ENCODE peak calls at places on chromosomes 3 and 15, in seven cellular contexts. U, C, Z, J, R, D and O are unnamed samples.

GRCh38 chr3:172622916-172623700 is 87.8 kb downstream of the NCEH1 start:
- DNase-seq in J (peak; percentile 44), R (peak; percentile 41), U (no peak), D (peak; percentile 87), Z (no peak), C (peak; percentile 41), O (peak; percentile 60)

GRCh38 chr3:185717121-185717520 is 107.7 kb downstream of the IGF2BP2 start:
- DNase-seq in U (no peak), C (no peak), J (no peak), Z (no peak), D (no peak), R (no peak), O (peak; percentile 80)

GRCh38 chr3:89405145-89405544 is 297.7 kb downstream of the EPHA3 start:
- DNase-seq in C (no peak), J (no peak), Z (no peak), D (no peak), U (peak; percentile 29), R (no peak), O (no peak)

GRCh38 chr3:188839187-188839695 is 332.5 kb upstream of the TPRG1 start:
- DNase-seq in J (peak; percentile 68), C (no peak), D (no peak), U (no peak), Z (no peak), R (no peak), O (no peak)

GRCh38 chr15:79922512-79923067 is 25.8 kb upstream of the MTHFS start:
- DNase-seq in J (no peak), R (no peak), Z (no peak), C (no peak), U (peak; percentile 66), D (peak; percentile 26), O (peak; percentile 18)

GRCh38 chr15:55253580-55253979 is 36.0 kb downstream of the RAB27A start:
- DNase-seq in U (no peak), C (no peak), J (no peak), D (peak; percentile 37), Z (no peak), R (no peak), O (peak; percentile 78)

GRCh38 chr15:70795311-70795665 is 31.9 kb upstream of the UACA start:
- DNase-seq in R (no peak), J (peak; percentile 85), U (no peak), D (peak; percentile 80), Z (no peak), C (no peak), O (peak; percentile 66)

GRCh38 chr15:52529289-52529929 is 729 bp upstream of the MYO5A start:
- DNase-seq in Z (no peak), U (peak; percentile 48), J (peak; percentile 15), R (peak; percentile 30), C (no peak), D (no peak), O (no peak)

GRCh38 chr15:94206463-94207167 is 24.7 kb upstream of the MCTP2 start:
- DNase-seq in D (no peak), R (no peak), U (no peak), Z (no peak), J (no peak), C (no peak), O (peak; percentile 92)

GRCh38 chr3:30693470-30694120 is 87.2 kb downstream of the TGFBR2 start:
- DNase-seq in Z (no peak), D (peak; percentile 49), C (peak; percentile 55), R (peak; percentile 52), U (peak; percentile 56), J (peak; percentile 77), O (peak; percentile 36)

GRCh38 chr3:134445631-134446030 is 40.2 kb downstream of the ANAPC13 start:
- DNase-seq in U (no peak), D (peak; percentile 45), R (no peak), C (no peak), Z (no peak), J (no peak), O (peak; percentile 28)

GRCh38 chr3:150798122-150798618 is 35.2 kb upstream of the SIAH2 start:
- DNase-seq in D (no peak), R (no peak), Z (no peak), U (peak; percentile 38), J (peak; percentile 12), C (no peak), O (no peak)

GRCh38 chr3:30321065-30321464 is 285.3 kb upstream of the TGFBR2 start:
- DNase-seq in J (no peak), Z (no peak), R (no peak), C (no peak), D (no peak), U (no peak), O (no peak)

GRCh38 chr15:71153823-71154524 is 38.7 kb downstream of the THSD4 start:
- DNase-seq in U (no peak), Z (no peak), J (no peak), R (no peak), C (no peak), D (no peak), O (peak; percentile 85)

GRCh38 chr15:77481670-77482069 is 61.0 kb downstream of the HMG20A start:
- DNase-seq in D (no peak), R (no peak), C (no peak), Z (no peak), U (no peak), J (no peak), O (no peak)

GRCh38 chr15:29558261-29558660 is 264.0 kb downstream of the TJP1 start:
- DNase-seq in Z (no peak), J (no peak), R (no peak), D (no peak), U (no peak), C (no peak), O (no peak)

DNA sequence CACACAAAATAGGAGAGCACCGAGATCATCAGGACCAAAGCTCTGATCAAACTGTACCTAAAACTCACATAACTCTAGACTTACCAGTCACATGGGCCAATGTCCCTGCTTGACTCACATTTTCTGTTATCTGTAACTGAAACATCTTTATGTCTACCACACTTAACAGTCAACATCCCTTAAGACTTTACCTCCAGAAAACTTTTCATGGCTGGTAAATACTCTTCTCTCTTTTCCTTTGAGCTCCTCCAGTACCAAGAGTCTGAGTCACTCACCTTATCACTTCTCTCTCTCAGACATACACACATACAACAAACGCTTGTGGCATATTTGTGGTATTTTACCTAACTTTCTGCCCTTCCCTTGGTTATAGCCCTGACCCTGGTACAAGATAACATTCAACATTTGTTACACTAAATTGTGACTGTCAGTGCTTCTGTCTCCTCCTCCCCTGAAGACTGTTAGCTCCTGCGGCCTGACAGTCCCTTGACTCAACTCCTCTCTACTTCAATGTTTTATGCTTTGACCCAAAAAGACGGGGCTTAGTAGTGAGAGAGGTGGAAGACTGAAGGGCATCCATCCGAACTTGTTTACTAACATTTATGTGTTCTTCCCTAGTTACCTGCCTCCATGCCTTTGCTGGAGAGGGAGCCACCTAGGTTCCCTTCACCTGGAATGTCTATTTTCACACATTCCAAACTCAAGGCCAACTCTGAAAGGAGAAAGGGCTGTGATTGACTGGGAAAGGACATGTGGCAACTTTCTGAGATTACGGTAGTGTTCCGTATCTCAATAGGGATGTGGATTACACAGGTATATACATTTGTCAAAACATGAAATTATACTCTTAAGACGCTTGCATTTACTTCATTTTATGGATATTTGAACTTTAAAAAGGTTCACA is 3.7 kb upstream of the EFHB start:
- DNase-seq in R (no peak), U (no peak), J (no peak), D (peak; percentile 70), C (no peak), Z (no peak), O (peak; percentile 37)
- H3K27ac ChIP-seq in R (no peak overlapping the region), U (no peak overlapping the region), J (no peak overlapping the region), D (peak overlapping the region; percentile 28), C (no peak overlapping the region), Z (no peak overlapping the region), O (no peak overlapping the region)

DNA sequence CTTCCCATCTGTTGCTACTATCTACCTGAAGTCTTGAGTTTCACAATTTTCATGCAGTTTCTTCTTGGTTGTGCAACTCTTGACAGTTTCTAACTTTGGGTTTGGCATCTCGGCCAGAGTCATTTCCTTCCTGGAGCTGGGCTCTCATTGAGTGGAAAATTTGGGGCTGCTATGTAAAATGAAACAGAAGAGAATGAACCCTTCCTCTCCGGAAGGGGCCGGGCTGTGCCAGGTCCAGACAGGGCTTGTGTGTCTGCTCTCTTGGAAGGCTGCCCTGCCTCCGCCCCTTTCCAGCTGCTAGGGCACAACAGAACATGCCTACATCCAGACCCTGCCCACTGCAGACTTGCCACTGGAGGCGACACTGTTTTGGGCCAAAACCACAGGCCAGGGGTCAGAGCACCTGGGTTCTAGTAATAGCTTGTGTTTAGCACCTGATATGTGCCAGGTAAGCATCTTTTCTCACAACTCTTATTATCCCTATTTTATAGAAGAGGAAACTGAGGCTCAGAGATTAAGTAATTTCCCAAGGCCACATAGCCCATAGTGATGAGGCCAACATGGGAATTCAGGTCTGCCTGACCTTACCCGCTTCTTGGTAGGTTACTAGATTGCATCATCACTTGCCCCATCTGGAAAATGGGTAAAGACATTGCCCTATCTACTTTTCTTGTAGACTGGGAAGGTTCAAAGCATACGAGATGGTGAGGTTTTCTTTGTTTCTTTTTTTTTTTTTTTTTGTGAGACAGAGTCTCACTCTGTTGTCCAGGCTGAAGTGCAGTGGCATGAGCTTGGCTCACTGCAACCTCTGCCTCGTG is 25.0 kb downstream of the IRAK2 start:
- DNase-seq in J (peak; percentile 44), U (no peak), Z (no peak), C (peak; percentile 55), R (peak; percentile 21), D (peak; percentile 77), O (peak; percentile 90)
- H3K4me1 ChIP-seq in J (peaks cover 60% of the 10 kb centered on the region), U (peaks cover 6% of the 10 kb centered on the region), Z (peaks cover 13% of the 10 kb centered on the region), C (peaks cover 12% of the 10 kb centered on the region), R (peaks cover 82% of the 10 kb centered on the region), D (peaks cover 68% of the 10 kb centered on the region), O (peaks cover 53% of the 10 kb centered on the region)

DNA sequence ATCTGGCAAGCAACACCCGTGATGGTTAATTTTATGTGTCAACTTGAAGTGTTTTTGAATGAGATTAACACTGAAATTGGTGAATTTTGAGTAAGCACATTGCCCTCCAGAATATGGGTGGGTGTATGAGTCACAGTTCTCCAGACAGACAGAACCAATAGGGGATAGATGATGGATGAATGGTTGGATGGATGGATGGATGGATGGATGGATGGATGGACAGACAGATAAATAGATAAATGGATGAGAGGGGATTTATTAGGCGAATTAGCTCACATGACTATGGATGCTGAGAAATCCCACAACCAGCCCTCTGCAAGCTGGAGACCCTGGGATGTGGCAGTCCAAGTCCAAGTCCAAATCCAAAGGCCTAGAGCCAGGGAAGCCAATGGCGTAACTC is 5.4 kb upstream of the VWA5B2 start:
- DNase-seq in D (no peak), Z (no peak), U (no peak), R (no peak), J (no peak), C (no peak), O (no peak)
- TF ChIP-seq CTCF in D (no peak), Z (no peak), U (no peak), R (no peak), J (no peak), C (no peak), O (no peak)

GRCh38 chr3:47996440-47996839 is 19.8 kb downstream of the MAP4 start:
- DNase-seq in D (no peak), R (no peak), U (no peak), C (no peak), J (no peak), Z (no peak), O (no peak)

GRCh38 chr3:48004694-48005093 is 11.5 kb downstream of the MAP4 start:
- DNase-seq in J (no peak), R (no peak), C (no peak), U (no peak), D (no peak), Z (no peak), O (no peak)

GRCh38 chr3:48000212-48000611 is 16.0 kb downstream of the MAP4 start:
- DNase-seq in D (no peak), U (no peak), C (no peak), R (no peak), J (no peak), Z (no peak), O (no peak)

GRCh38 chr3:48002787-48003186 is 13.4 kb downstream of the MAP4 start:
- DNase-seq in J (no peak), D (no peak), C (no peak), Z (no peak), U (no peak), R (no peak), O (no peak)

GRCh38 chr3:48001991-48002390 is 14.2 kb downstream of the MAP4 start:
- DNase-seq in D (no peak), C (no peak), J (no peak), R (no peak), Z (no peak), U (no peak), O (no peak)
- H3K27ac ChIP-seq in D (no peak overlapping the region), C (no peak overlapping the region), J (no peak overlapping the region), R (no peak overlapping the region), Z (no peak overlapping the region), U (no peak overlapping the region), O (no peak overlapping the region)